ENCODE peak calls at places on chromosomes 16 and 17, in five cellular contexts. One of them, this sample, is unnamed.

GRCh38 chr17:48757524-48757961 is 29.0 kb upstream of the HOXB13 start:
- DNase-seq in cardiac muscle cell: no peak
- DNase-seq in dorsolateral prefrontal cortex: no peak
- DNase-seq in prostate gland: no peak
- DNase-seq in aorta: no peak
- DNase-seq in this sample: no peak

GRCh38 chr16:1309888-1310831 is 724 bp downstream of the UBE2I start:
- DNase-seq in cardiac muscle cell: no peak
- DNase-seq in dorsolateral prefrontal cortex: no peak
- DNase-seq in prostate gland: no peak
- DNase-seq in aorta: peak; percentile 68
- DNase-seq in this sample: peak; percentile 53

GRCh38 chr17:46212634-46213435 is 19.6 kb upstream of the KANSL1 start:
- DNase-seq in cardiac muscle cell: peak; percentile 90
- DNase-seq in dorsolateral prefrontal cortex: no peak
- DNase-seq in prostate gland: peak; percentile 73
- DNase-seq in aorta: no peak
- DNase-seq in this sample: peak; percentile 80

GRCh38 chr17:15270628-15271381 is 5.7 kb upstream of the PMP22 start:
- DNase-seq in cardiac muscle cell: no peak
- DNase-seq in dorsolateral prefrontal cortex: no peak
- DNase-seq in prostate gland: no peak
- DNase-seq in aorta: no peak
- DNase-seq in this sample: no peak

GRCh38 chr17:77610980-77611641 is 347.4 kb upstream of the TNRC6C start:
- DNase-seq in cardiac muscle cell: no peak
- DNase-seq in dorsolateral prefrontal cortex: no peak
- DNase-seq in prostate gland: no peak
- DNase-seq in aorta: peak; percentile 44
- DNase-seq in this sample: no peak

GRCh38 chr16:1809281-1809801 is 15.8 kb upstream of the IGFALS start:
- DNase-seq in cardiac muscle cell: no peak
- DNase-seq in dorsolateral prefrontal cortex: no peak
- DNase-seq in prostate gland: no peak
- DNase-seq in aorta: no peak
- DNase-seq in this sample: no peak

GRCh38 chr17:17096438-17097178 is 54.4 kb downstream of the MPRIP start:
- DNase-seq in cardiac muscle cell: no peak
- DNase-seq in dorsolateral prefrontal cortex: no peak
- DNase-seq in prostate gland: no peak
- DNase-seq in aorta: no peak
- DNase-seq in this sample: peak; percentile 44

GRCh38 chr17:48804936-48805411 is 12.1 kb downstream of the TTLL6 start:
- DNase-seq in cardiac muscle cell: peak; percentile 68
- DNase-seq in dorsolateral prefrontal cortex: peak; percentile 63
- DNase-seq in prostate gland: peak; percentile 27
- DNase-seq in aorta: peak; percentile 56
- DNase-seq in this sample: peak; percentile 67

GRCh38 chr17:61996916-61997605 is 68.0 kb downstream of the MED13 start:
- DNase-seq in cardiac muscle cell: no peak
- DNase-seq in dorsolateral prefrontal cortex: no peak
- DNase-seq in prostate gland: no peak
- DNase-seq in aorta: no peak
- DNase-seq in this sample: no peak

GRCh38 chr16:61872778-61873119 is 163.5 kb downstream of the CDH8 start:
- DNase-seq in cardiac muscle cell: no peak
- DNase-seq in dorsolateral prefrontal cortex: no peak
- DNase-seq in prostate gland: no peak
- DNase-seq in aorta: no peak
- DNase-seq in this sample: no peak

GRCh38 chr16:64234200-64234599 is 887.7 kb downstream of the CDH11 start:
- DNase-seq in cardiac muscle cell: no peak
- DNase-seq in dorsolateral prefrontal cortex: no peak
- DNase-seq in prostate gland: no peak
- DNase-seq in aorta: no peak
- DNase-seq in this sample: no peak

GRCh38 chr17:59329558-59330313 is 1.7 kb upstream of the YPEL2 start:
- DNase-seq in cardiac muscle cell: peak; percentile 83
- DNase-seq in dorsolateral prefrontal cortex: no peak
- DNase-seq in prostate gland: peak; percentile 40
- DNase-seq in aorta: peak; percentile 73
- DNase-seq in this sample: peak; percentile 71

GRCh38 chr17:7716901-7717755 is at the start of gene DNAH2:
- DNase-seq in cardiac muscle cell: peak; percentile 96
- DNase-seq in dorsolateral prefrontal cortex: peak; percentile 73
- DNase-seq in prostate gland: peak; percentile 82
- DNase-seq in aorta: peak; percentile 83
- DNase-seq in this sample: peak; percentile 87

GRCh38 chr17:44152875-44153274 is 11.1 kb downstream of the HROB start:
- DNase-seq in cardiac muscle cell: no peak
- DNase-seq in dorsolateral prefrontal cortex: no peak
- DNase-seq in prostate gland: no peak
- DNase-seq in aorta: no peak
- DNase-seq in this sample: no peak

GRCh38 chr17:1485311-1485747 is 7.2 kb downstream of the MYO1C start:
- DNase-seq in cardiac muscle cell: peak; percentile 73
- DNase-seq in dorsolateral prefrontal cortex: no peak
- DNase-seq in prostate gland: no peak
- DNase-seq in aorta: peak; percentile 66
- DNase-seq in this sample: peak; percentile 58

GRCh38 chr16:68658258-68658973 is 13.3 kb downstream of the CDH3 start:
- DNase-seq in cardiac muscle cell: peak; percentile 32
- DNase-seq in dorsolateral prefrontal cortex: no peak
- DNase-seq in prostate gland: peak; percentile 82
- DNase-seq in aorta: no peak
- DNase-seq in this sample: no peak

GRCh38 chr17:81365148-81365600 is 30.1 kb upstream of the BAHCC1 start:
- DNase-seq in cardiac muscle cell: peak; percentile 81
- DNase-seq in dorsolateral prefrontal cortex: no peak
- DNase-seq in prostate gland: peak; percentile 89
- DNase-seq in aorta: peak; percentile 74
- DNase-seq in this sample: peak; percentile 86

GRCh38 chr16:70463235-70463634 is 8.8 kb downstream of the FCSK start:
- DNase-seq in cardiac muscle cell: no peak
- DNase-seq in dorsolateral prefrontal cortex: no peak
- DNase-seq in prostate gland: no peak
- DNase-seq in aorta: no peak
- DNase-seq in this sample: no peak

GRCh38 chr16:65372171-65372570 is 250.3 kb upstream of the CDH11 start:
- DNase-seq in cardiac muscle cell: no peak
- DNase-seq in dorsolateral prefrontal cortex: no peak
- DNase-seq in prostate gland: no peak
- DNase-seq in aorta: no peak
- DNase-seq in this sample: no peak

GRCh38 chr16:1979271-1980025 is 1.8 kb downstream of the NOXO1 start:
- DNase-seq in cardiac muscle cell: no peak
- DNase-seq in dorsolateral prefrontal cortex: no peak
- DNase-seq in prostate gland: peak; percentile 75
- DNase-seq in aorta: no peak
- DNase-seq in this sample: peak; percentile 87

GRCh38 chr17:57110152-57110542 is 25.1 kb downstream of the AKAP1 start:
- DNase-seq in cardiac muscle cell: no peak
- DNase-seq in dorsolateral prefrontal cortex: no peak
- DNase-seq in prostate gland: no peak
- DNase-seq in aorta: no peak
- DNase-seq in this sample: no peak

GRCh38 chr17:2394775-2395191 is 6.1 kb downstream of the MNT start:
- DNase-seq in cardiac muscle cell: no peak
- DNase-seq in dorsolateral prefrontal cortex: no peak
- DNase-seq in prostate gland: no peak
- DNase-seq in aorta: peak; percentile 50
- DNase-seq in this sample: no peak

GRCh38 chr17:66930933-66931332 is 33.6 kb upstream of the CACNG4 start:
- DNase-seq in cardiac muscle cell: no peak
- DNase-seq in dorsolateral prefrontal cortex: no peak
- DNase-seq in prostate gland: no peak
- DNase-seq in aorta: no peak
- DNase-seq in this sample: no peak

GRCh38 chr17:48043171-48043570 is 5.0 kb upstream of the NFE2L1 start:
- DNase-seq in cardiac muscle cell: no peak
- DNase-seq in dorsolateral prefrontal cortex: no peak
- DNase-seq in prostate gland: no peak
- DNase-seq in aorta: no peak
- DNase-seq in this sample: no peak

GRCh38 chr16:89187337-89188063 is 12.8 kb downstream of the SLC22A31 start:
- DNase-seq in cardiac muscle cell: peak; percentile 33
- DNase-seq in dorsolateral prefrontal cortex: no peak
- DNase-seq in prostate gland: no peak
- DNase-seq in aorta: peak; percentile 50
- DNase-seq in this sample: no peak

GRCh38 chr17:45964634-45965033 is 34.4 kb upstream of the STH start:
- DNase-seq in cardiac muscle cell: no peak
- DNase-seq in dorsolateral prefrontal cortex: no peak
- DNase-seq in prostate gland: no peak
- DNase-seq in aorta: no peak
- DNase-seq in this sample: no peak

GRCh38 chr17:59830007-59830630 is 62.6 kb downstream of the TUBD1 start:
- DNase-seq in cardiac muscle cell: no peak
- DNase-seq in dorsolateral prefrontal cortex: no peak
- DNase-seq in prostate gland: no peak
- DNase-seq in aorta: no peak
- DNase-seq in this sample: no peak

GRCh38 chr16:3645504-3646347 is 8.8 kb upstream of the DNASE1 start:
- DNase-seq in cardiac muscle cell: peak; percentile 69
- DNase-seq in dorsolateral prefrontal cortex: no peak
- DNase-seq in prostate gland: no peak
- DNase-seq in aorta: no peak
- DNase-seq in this sample: no peak

GRCh38 chr17:79171152-79171551 is 96.5 kb downstream of the ENGASE start:
- DNase-seq in cardiac muscle cell: no peak
- DNase-seq in dorsolateral prefrontal cortex: no peak
- DNase-seq in prostate gland: no peak
- DNase-seq in aorta: no peak
- DNase-seq in this sample: no peak

GRCh38 chr17:40303009-40303657 is 5.8 kb upstream of the RARA start:
- DNase-seq in cardiac muscle cell: no peak
- DNase-seq in dorsolateral prefrontal cortex: no peak
- DNase-seq in prostate gland: no peak
- DNase-seq in aorta: no peak
- DNase-seq in this sample: peak; percentile 72
- H3K27ac ChIP-seq in cardiac muscle cell: no peak overlapping the region
- H3K27ac ChIP-seq in dorsolateral prefrontal cortex: no peak overlapping the region
- H3K27ac ChIP-seq in prostate gland: no peak overlapping the region
- H3K27ac ChIP-seq in aorta: no peak overlapping the region
- H3K27ac ChIP-seq in this sample: peak overlapping the region; percentile 15

DNA sequence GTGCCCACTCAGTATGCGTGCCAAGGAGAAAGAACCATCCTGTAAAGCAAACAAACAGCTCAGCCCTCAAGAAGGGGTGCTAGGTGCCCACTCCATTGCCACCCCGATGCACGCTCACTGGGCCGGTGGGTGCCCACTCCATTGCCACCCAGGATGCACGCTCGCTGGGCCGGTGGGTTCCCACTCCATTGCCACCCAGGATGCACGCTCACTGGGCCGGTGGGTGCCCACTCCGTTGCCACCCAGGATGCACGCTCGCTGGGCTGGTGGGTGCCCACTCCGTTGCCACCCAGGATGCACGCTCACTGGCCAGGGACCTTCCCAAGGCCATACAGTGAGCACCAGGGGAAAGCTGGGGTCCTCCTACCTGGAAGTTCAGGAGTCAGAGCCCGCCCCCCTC is 28.1 kb downstream of the HASPIN start:
- DNase-seq in cardiac muscle cell: no peak
- DNase-seq in dorsolateral prefrontal cortex: no peak
- DNase-seq in prostate gland: no peak
- DNase-seq in aorta: no peak
- DNase-seq in this sample: no peak
- H3K27ac ChIP-seq in cardiac muscle cell: no peak overlapping the region
- H3K27ac ChIP-seq in dorsolateral prefrontal cortex: no peak overlapping the region
- H3K27ac ChIP-seq in prostate gland: no peak overlapping the region
- H3K27ac ChIP-seq in aorta: no peak overlapping the region
- H3K27ac ChIP-seq in this sample: no peak overlapping the region

DNA sequence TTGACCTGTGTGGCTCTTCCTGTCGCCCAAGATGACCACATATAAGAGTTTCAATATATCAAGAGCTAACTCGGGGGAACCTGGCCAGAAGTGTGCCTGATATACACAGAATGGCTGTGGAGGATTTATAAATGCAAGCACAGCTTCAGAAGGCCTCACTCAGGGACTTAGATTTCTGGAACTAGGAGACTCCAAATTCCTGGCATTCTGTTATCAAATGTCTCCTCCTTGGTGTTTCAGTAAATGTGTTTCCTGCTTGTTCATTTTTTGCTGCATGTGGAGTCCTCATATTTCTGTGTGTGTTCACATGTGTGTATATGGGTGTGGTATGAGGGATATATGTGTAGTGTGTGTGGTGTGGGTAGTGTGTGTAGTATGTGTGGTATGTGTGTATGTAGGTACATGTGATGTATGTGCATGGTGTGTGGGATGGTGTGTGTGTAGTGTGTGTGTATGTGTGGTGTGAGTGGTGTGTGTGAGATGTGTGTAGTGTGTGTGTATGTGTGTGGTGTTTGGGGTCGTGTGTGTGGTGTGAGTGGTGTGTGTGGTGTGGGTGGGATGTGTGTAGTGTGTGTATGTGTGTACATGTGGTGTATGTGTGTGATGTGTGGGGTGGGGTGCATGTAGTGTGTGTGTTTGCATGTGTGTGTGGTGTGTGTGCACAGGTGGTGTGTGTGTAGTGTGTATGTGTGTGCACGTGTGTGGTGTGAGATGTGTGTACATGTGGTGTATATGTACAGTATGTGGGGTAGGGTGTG is 986 bp upstream of the CD300H start:
- DNase-seq in cardiac muscle cell: no peak
- DNase-seq in dorsolateral prefrontal cortex: no peak
- DNase-seq in prostate gland: no peak
- DNase-seq in aorta: no peak
- DNase-seq in this sample: no peak
- H3K27ac ChIP-seq in cardiac muscle cell: no peak overlapping the region
- H3K27ac ChIP-seq in dorsolateral prefrontal cortex: no peak overlapping the region
- H3K27ac ChIP-seq in prostate gland: no peak overlapping the region
- H3K27ac ChIP-seq in aorta: no peak overlapping the region
- H3K27ac ChIP-seq in this sample: no peak overlapping the region

DNA sequence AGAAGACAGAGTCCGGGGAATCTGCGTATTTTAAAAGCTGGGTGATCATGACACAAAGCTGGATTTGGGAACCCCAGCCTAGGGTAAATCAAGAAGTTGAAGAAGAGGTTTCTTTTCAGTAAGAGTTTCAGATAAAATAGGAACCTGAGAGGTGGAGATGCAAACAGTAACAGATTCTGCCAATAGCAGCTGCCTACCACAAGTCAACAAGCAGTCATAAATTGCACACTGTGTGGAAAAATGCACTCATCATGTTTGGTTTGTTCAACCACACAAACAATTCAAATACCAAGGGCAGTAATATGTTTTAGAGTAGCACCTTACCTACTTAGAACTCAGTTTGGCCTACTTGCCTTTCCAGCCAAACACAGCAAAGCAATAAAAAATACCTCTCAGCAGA is 14.0 kb downstream of the MYO1D start:
- DNase-seq in cardiac muscle cell: no peak
- DNase-seq in dorsolateral prefrontal cortex: no peak
- DNase-seq in prostate gland: no peak
- DNase-seq in aorta: no peak
- DNase-seq in this sample: no peak
- H3K27ac ChIP-seq in cardiac muscle cell: no peak overlapping the region
- H3K27ac ChIP-seq in dorsolateral prefrontal cortex: no peak overlapping the region
- H3K27ac ChIP-seq in prostate gland: no peak overlapping the region
- H3K27ac ChIP-seq in aorta: no peak overlapping the region
- H3K27ac ChIP-seq in this sample: no peak overlapping the region

This sample was measured in body of pancreas.